ENCODE peak calls at places on chromosome 17, in ten cellular contexts. I, N, S, C, V, X, H, P, R and K are unnamed samples.

GRCh38 chr17:7886227-7887037 is 2.2 kb upstream of the CHD3 start:
- DNase-seq in P (peak), X (peak), C (peak), H (peak), V (peak), S (no peak), I (no peak), R (peak), N (peak), K (no peak)

GRCh38 chr17:68257924-68258323 is 10.1 kb downstream of the AMZ2 start:
- DNase-seq in H (no peak), P (no peak), S (no peak), V (no peak), X (no peak), N (no peak), C (no peak), R (no peak), I (no peak), K (no peak)

GRCh38 chr17:73439597-73439996 is 127.8 kb upstream of the CDC42EP4 start:
- DNase-seq in V (no peak), N (no peak), H (no peak), I (no peak), S (no peak), X (no peak), R (no peak), P (no peak), C (no peak), K (no peak)

GRCh38 chr17:72158895-72159885 is 38.4 kb downstream of the SOX9 start:
- DNase-seq in X (no peak), H (no peak), I (no peak), V (no peak), C (no peak), S (no peak), P (no peak), R (no peak), N (no peak), K (no peak)

GRCh38 chr17:57099165-57099564 is 14.1 kb downstream of the AKAP1 start:
- DNase-seq in S (no peak), I (no peak), X (no peak), N (no peak), P (no peak), C (no peak), R (no peak), H (no peak), V (no peak), K (no peak)

GRCh38 chr17:57337390-57337789 is 81.1 kb downstream of the MSI2 start:
- DNase-seq in R (no peak), I (no peak), X (no peak), S (no peak), H (peak), P (no peak), N (no peak), C (no peak), V (no peak), K (no peak)

GRCh38 chr17:50834786-50835562 is 412 bp upstream of the WFIKKN2 start:
- DNase-seq in X (no peak), N (peak), R (no peak), I (no peak), S (no peak), H (peak), P (peak), C (no peak), V (peak), K (no peak)

GRCh38 chr17:77061711-77062110 is 79.1 kb upstream of the SEC14L1 start:
- DNase-seq in V (no peak), C (no peak), X (no peak), R (no peak), P (no peak), N (no peak), I (no peak), H (no peak), S (no peak), K (no peak)

GRCh38 chr17:64348666-64349065 is 42.0 kb downstream of the PECAM1 start:
- DNase-seq in H (no peak), N (peak), I (no peak), R (no peak), X (no peak), V (no peak), C (no peak), P (no peak), S (no peak), K (no peak)

GRCh38 chr17:63516910-63517824 is 6.0 kb upstream of the KCNH6 start:
- DNase-seq in X (peak), V (no peak), C (no peak), R (peak), H (peak), P (no peak), S (no peak), I (no peak), N (no peak), K (no peak)

GRCh38 chr17:36999475-36999874 is 50.7 kb downstream of the AATF start:
- DNase-seq in N (no peak), R (no peak), C (no peak), P (no peak), S (no peak), V (no peak), I (no peak), H (no peak), X (no peak), K (no peak)

GRCh38 chr17:77475012-77475976 is 334.5 kb downstream of the SEC14L1 start:
- DNase-seq in S (no peak), R (no peak), P (no peak), X (peak), H (no peak), V (no peak), C (no peak), N (no peak), I (no peak), K (no peak)

GRCh38 chr17:59296190-59296589 is 35.3 kb upstream of the YPEL2 start:
- DNase-seq in R (no peak), H (no peak), S (no peak), X (peak), N (no peak), C (no peak), P (no peak), I (no peak), V (no peak), K (no peak)

GRCh38 chr17:82531431-82531881 is 11.9 kb downstream of the FOXK2 start:
- DNase-seq in H (no peak), S (no peak), C (no peak), I (no peak), P (no peak), N (no peak), V (no peak), X (no peak), R (no peak), K (no peak)

GRCh38 chr17:35407531-35407930 is 24.8 kb downstream of the SLFN12 start:
- DNase-seq in N (no peak), P (no peak), I (no peak), S (no peak), X (no peak), C (no peak), V (peak), H (no peak), R (no peak), K (no peak)

GRCh38 chr17:73575470-73576235 is 68.6 kb downstream of the SDK2 start:
- DNase-seq in R (no peak), V (peak), N (no peak), C (no peak), I (no peak), H (no peak), S (no peak), P (no peak), X (no peak), K (no peak)

GRCh38 chr17:78166416-78166815 is 2.0 kb upstream of the SYNGR2 start:
- DNase-seq in N (no peak), C (no peak), V (no peak), X (no peak), S (no peak), P (no peak), I (no peak), R (no peak), H (no peak), K (no peak)

GRCh38 chr17:1617620-1618174 is 10.9 kb downstream of the SLC43A2 start:
- DNase-seq in P (no peak), X (peak), V (peak), N (peak), R (peak), H (peak), I (no peak), S (no peak), C (no peak), K (no peak)

GRCh38 chr17:49760909-49761558 is 2.9 kb downstream of the FAM117A start:
- DNase-seq in X (no peak), S (no peak), R (no peak), H (no peak), C (no peak), P (no peak), V (no peak), N (no peak), I (no peak), K (no peak)

GRCh38 chr17:74877592-74878543 is 5.1 kb upstream of the FDXR start:
- DNase-seq in V (no peak), X (peak), I (no peak), S (no peak), P (no peak), N (no peak), C (peak), R (no peak), H (peak), K (no peak)

GRCh38 chr17:56593073-56593740 is at the start of gene NOG:
- DNase-seq in R (peak), P (no peak), X (no peak), H (no peak), V (peak), N (peak), C (peak), S (no peak), I (peak), K (peak)

GRCh38 chr17:40417258-40417608 is 463 bp downstream of the TOP2A start:
- DNase-seq in H (no peak), S (no peak), I (no peak), N (no peak), P (no peak), X (peak), R (no peak), C (no peak), V (peak), K (no peak)

GRCh38 chr17:16449121-16449570 is 33.8 kb downstream of the TRPV2 start:
- DNase-seq in N (no peak), P (no peak), I (no peak), V (no peak), C (no peak), X (no peak), R (no peak), H (no peak), S (no peak), K (no peak)

GRCh38 chr17:79739148-79740062 is 8.7 kb downstream of the ENPP7 start:
- DNase-seq in S (no peak), N (no peak), R (no peak), C (peak), X (no peak), V (no peak), I (no peak), P (no peak), H (no peak), K (no peak)

GRCh38 chr17:7560172-7561027 is 1.3 kb upstream of the SENP3 start:
- DNase-seq in R (peak), C (peak), X (peak), H (peak), I (peak), P (no peak), S (no peak), V (peak), N (peak), K (peak)

GRCh38 chr17:64739316-64740058 is 77.4 kb upstream of the SMURF2 start:
- DNase-seq in N (no peak), X (no peak), I (no peak), C (no peak), H (no peak), V (no peak), S (no peak), R (no peak), P (peak), K (peak)

GRCh38 chr17:79746955-79747507 is 16.3 kb downstream of the ENPP7 start:
- DNase-seq in S (no peak), H (no peak), P (no peak), N (no peak), R (no peak), V (no peak), X (no peak), I (peak), C (no peak), K (no peak)

GRCh38 chr17:40025991-40026815 is 11.0 kb downstream of the CSF3 start:
- DNase-seq in R (no peak), X (peak), N (peak), C (no peak), P (no peak), S (no peak), V (no peak), H (no peak), I (peak), K (no peak)

GRCh38 chr17:20267459-20267842 is 199.9 kb downstream of the LGALS9B start:
- DNase-seq in X (no peak), S (peak), V (no peak), I (no peak), H (no peak), R (no peak), P (no peak), C (no peak), N (peak), K (no peak)

GRCh38 chr17:19364699-19365498 is 2.4 kb upstream of the B9D1 start:
- DNase-seq in R (no peak), V (no peak), I (peak), S (no peak), N (peak), X (no peak), P (no peak), C (no peak), H (peak), K (no peak)

GRCh38 chr17:13484020-13484419 is 117.7 kb downstream of the HS3ST3A1 start:
- DNase-seq in H (no peak), X (no peak), I (no peak), N (no peak), R (no peak), C (no peak), V (no peak), S (no peak), P (no peak), K (no peak)

GRCh38 chr17:44115585-44116415 is 7.6 kb downstream of the HDAC5 start:
- DNase-seq in R (peak), X (no peak), V (peak), H (no peak), C (peak), S (no peak), I (no peak), N (no peak), P (no peak), K (no peak)

GRCh38 chr17:41382396-41382795 is 290 bp upstream of the KRT34 start:
- DNase-seq in R (no peak), C (no peak), H (no peak), N (no peak), I (no peak), X (no peak), V (no peak), P (no peak), S (no peak), K (no peak)

GRCh38 chr17:79549111-79549915 is 61.5 kb downstream of the RBFOX3 start:
- DNase-seq in C (no peak), S (no peak), N (no peak), R (no peak), I (no peak), P (no peak), X (no peak), H (no peak), V (no peak), K (no peak)

GRCh38 chr17:64146418-64147109 is 16.6 kb upstream of the ERN1 start:
- DNase-seq in H (peak), X (peak), P (peak), C (peak), R (peak), N (peak), V (peak), S (no peak), I (peak), K (peak)

GRCh38 chr17:35433075-35433894 is 985 bp upstream of the SLFN12 start:
- DNase-seq in V (peak), R (peak), I (peak), P (no peak), H (peak), S (no peak), N (peak), X (peak), C (peak), K (peak)

DNA sequence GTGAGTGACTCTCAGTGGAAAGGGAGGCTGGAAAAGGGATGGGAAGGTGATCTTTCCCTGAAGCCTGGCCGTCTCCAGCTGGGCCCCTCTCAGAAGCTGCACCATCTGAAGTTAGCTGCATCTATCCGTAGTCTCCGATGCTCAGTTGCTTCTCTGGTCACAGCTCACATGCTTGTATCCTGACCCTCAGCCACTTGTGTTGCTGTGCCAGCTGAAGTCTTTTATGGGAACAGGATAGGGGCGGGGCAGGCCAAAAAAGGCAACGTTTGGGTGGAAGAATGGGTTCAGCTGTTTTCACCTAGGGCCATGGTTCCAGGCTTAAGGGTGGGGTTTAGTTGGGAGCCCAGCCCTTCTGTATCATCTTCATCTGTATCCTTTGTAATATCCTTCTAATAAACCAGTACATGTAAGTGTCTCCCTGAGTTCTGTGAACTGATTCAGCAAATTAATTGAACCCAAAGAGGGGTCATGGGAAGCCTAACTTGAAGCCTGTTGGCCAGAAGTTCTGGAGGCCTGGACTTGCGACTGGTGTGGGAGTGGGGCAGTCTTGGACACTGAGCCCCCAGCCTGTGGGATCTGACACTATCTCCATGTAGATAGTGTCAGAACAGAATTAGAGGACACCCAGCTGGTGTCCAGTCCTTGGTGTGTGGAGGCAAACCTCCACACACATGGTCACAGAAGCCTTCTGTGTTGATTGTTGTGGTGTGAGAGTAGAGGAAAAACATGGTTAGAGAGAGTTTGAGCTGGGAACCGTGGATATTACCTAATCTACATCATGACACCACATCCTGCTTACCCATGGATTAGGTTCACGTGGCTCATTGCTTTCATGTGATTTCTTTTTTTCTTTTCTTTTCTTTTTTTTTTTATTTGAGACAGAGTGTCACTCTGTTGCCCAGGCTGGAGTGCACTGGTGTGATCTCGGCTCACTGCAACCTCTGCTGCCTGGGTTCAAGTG is 49.3 kb upstream of the FBXO47 start:
- DNase-seq in S (no peak), X (no peak), R (no peak), N (no peak), V (no peak), P (no peak), I (no peak), H (no peak), C (no peak), K (no peak)
- TF ChIP-seq POLR2A in S (no peak), X (no peak), R (no peak), N (no peak), V (no peak), P (no peak), I (no peak), H (no peak), C (no peak), K (no peak)

GRCh38 chr17:17467720-17468119 is 9.1 kb upstream of the MED9 start:
- DNase-seq in V (peak), S (no peak), R (no peak), X (peak), I (no peak), P (no peak), C (peak), H (peak), N (no peak), K (no peak)
- TF ChIP-seq CTCF in V (no peak), S (no peak), R (no peak), X (no peak), I (no peak), P (no peak), C (no peak), H (no peak), N (no peak), K (no peak)

GRCh38 chr17:47830991-47831933 is at the start of the genes LRRC46 and MRPL10:
- DNase-seq in H (peak), S (no peak), C (peak), P (peak), X (peak), R (peak), V (peak), N (peak), I (peak), K (peak)

GRCh38 chr17:47830396-47830907 is 889 bp downstream of the MRPL10 start:
- DNase-seq in S (no peak), P (no peak), R (no peak), V (no peak), C (no peak), X (no peak), N (no peak), H (no peak), I (no peak), K (no peak)

GRCh38 chr17:47834756-47835155 is 3.3 kb downstream of the LRRC46 start:
- DNase-seq in N (no peak), S (no peak), X (no peak), H (no peak), V (no peak), C (no peak), R (no peak), I (no peak), P (no peak), K (no peak)

GRCh38 chr17:47831934-47832327 is 461 bp downstream of the LRRC46 start:
- DNase-seq in I (no peak), P (no peak), V (no peak), N (no peak), R (no peak), C (no peak), H (no peak), X (no peak), S (no peak), K (no peak)

GRCh38 chr17:47829870-47830269 is 1.5 kb downstream of the MRPL10 start:
- DNase-seq in S (no peak), X (no peak), I (no peak), C (no peak), V (no peak), H (no peak), N (no peak), R (no peak), P (no peak), K (no peak)
- H3K4me3 ChIP-seq in S (no peak), X (peak), I (no peak), C (no peak), V (no peak), H (no peak), N (no peak), R (no peak), P (no peak), K (no peak)

GRCh38 chr17:61307905-61308886 is 91.4 kb upstream of the TBX2 start:
- DNase-seq in C (no peak), P (no peak), V (no peak), X (no peak), R (peak), N (no peak), S (no peak), H (peak), I (no peak), K (no peak)
- TF ChIP-seq POLR2A in C (no peak), P (no peak), V (no peak), X (no peak), R (no peak), N (no peak), S (no peak), H (no peak), I (no peak), K (no peak)

DNA sequence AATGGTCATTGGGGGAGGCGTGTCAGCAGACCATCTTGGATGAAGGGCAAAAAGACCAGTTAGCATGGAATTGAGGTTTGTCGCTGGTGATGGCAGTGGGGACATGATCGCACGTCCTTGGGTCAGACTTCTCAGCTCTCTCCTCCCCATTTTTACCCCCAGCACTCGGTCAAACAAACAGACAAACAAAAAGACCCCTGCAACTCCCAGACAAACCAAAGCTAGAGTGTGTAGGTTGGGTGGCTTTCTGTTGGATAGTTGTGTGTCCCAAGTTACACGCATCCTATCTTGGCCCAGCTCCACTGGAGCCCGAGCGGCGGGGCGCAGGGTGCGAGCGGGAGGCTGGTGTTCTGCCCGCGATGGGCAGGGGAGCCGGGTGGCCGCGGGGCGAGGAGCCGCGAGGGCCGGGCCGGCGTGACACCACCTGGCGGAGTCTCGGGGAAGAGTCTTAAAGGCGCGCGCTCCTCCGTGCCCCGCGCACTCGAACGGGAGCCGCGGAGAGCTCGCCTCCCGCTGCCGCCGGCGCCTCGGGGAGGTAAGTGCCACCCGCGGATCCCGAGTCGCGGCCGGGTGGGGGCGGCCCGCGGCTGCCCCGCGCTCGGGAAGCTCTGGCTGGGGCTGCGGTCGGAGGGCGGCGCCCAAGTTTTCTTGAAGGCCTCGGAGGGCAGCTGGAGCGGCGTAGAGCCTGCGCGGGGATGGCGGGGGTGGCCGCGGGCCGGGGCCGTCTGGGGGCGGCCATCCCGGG is 18.5 kb upstream of the NTN1 start:
- DNase-seq in H (no peak), C (peak), P (no peak), V (peak), X (peak), R (peak), I (peak), N (no peak), S (no peak), K (peak)
- TF ChIP-seq CTCF in H (no peak), C (peak), P (no peak), V (no peak), X (peak), R (peak), I (no peak), N (no peak), S (no peak), K (no peak)